ENCODE peak calls at places on chromosomes 1 and 21, in seven cellular contexts. P is heart right ventricle, L is HFF-Myc, N is endothelial cell, H is PC-3, B is fibroblast of mammary gland, I is bronchial epithelial cell. Y is an unnamed sample.

GRCh38 chr1:177928194-177928593 is 41.7 kb downstream of the SEC16B start:
- DNase-seq in B (peak), N (no peak), P (no peak), H (peak), I (peak), L (no peak), Y (no peak)

GRCh38 chr21:33069994-33070811 is at the start of gene OLIG1:
- DNase-seq in B (peak), L (no peak), I (no peak), N (peak), H (peak), P (no peak), Y (peak)

GRCh38 chr1:47919113-47919833 is 77.9 kb downstream of the TRABD2B start:
- DNase-seq in P (no peak), N (no peak), B (no peak), I (no peak), H (no peak), L (no peak), Y (no peak)

GRCh38 chr1:208183977-208184901 is 59.9 kb downstream of the PLXNA2 start:
- DNase-seq in L (no peak), I (peak), P (no peak), N (no peak), B (peak), H (peak), Y (no peak)

GRCh38 chr1:62407398-62408009 is 29.3 kb upstream of the USP1 start:
- DNase-seq in N (peak), H (peak), L (peak), P (peak), B (peak), I (peak), Y (peak)

GRCh38 chr1:208525417-208525816 is 281.2 kb upstream of the PLXNA2 start:
- DNase-seq in B (no peak), H (peak), I (peak), P (no peak), N (no peak), L (no peak), Y (no peak)

GRCh38 chr1:6131561-6131960 is 48.6 kb downstream of the CHD5 start:
- DNase-seq in H (no peak), L (no peak), I (no peak), P (no peak), N (no peak), B (no peak), Y (no peak)

GRCh38 chr1:158329807-158330206 is 1.5 kb downstream of the CD1B start:
- DNase-seq in H (peak), B (no peak), N (no peak), I (peak), L (no peak), P (no peak), Y (peak)

GRCh38 chr1:115077286-115077983 is 11.9 kb downstream of the TSPAN2 start:
- DNase-seq in I (no peak), H (no peak), L (no peak), N (no peak), B (peak), P (no peak), Y (no peak)

GRCh38 chr1:196423612-196424011 is 184.6 kb downstream of the KCNT2 start:
- DNase-seq in H (no peak), B (no peak), N (no peak), L (no peak), I (no peak), P (no peak), Y (no peak)

GRCh38 chr21:21179619-21180336 is 181.6 kb downstream of the NCAM2 start:
- DNase-seq in H (no peak), L (no peak), I (no peak), B (no peak), P (peak), N (no peak), Y (no peak)

GRCh38 chr1:41371630-41372599 is 10.7 kb downstream of the FOXO6 start:
- DNase-seq in H (no peak), N (no peak), B (no peak), I (no peak), L (peak), P (peak), Y (no peak)

GRCh38 chr1:155006601-155007101 is 4.0 kb downstream of the ZBTB7B start:
- DNase-seq in I (no peak), H (no peak), N (no peak), P (no peak), L (no peak), B (no peak), Y (no peak)

GRCh38 chr1:77797991-77798390 is 18.5 kb downstream of the MIGA1 start:
- DNase-seq in P (no peak), L (no peak), B (no peak), I (no peak), H (no peak), N (no peak), Y (no peak)

GRCh38 chr1:165768513-165769394 is at the start of gene TMCO1:
- DNase-seq in H (peak), N (peak), L (peak), B (peak), P (peak), I (peak), Y (peak)
- TF ChIP-seq CTCF in H (no peak), N (no peak), L (peak), B (peak), P (peak), I (peak), Y (no peak)

GRCh38 chr1:111269820-111270406 is 20.7 kb upstream of the CHIA start:
- DNase-seq in B (no peak), H (no peak), P (no peak), N (no peak), I (peak), L (no peak), Y (no peak)
- TF ChIP-seq CTCF in B (no peak), H (no peak), P (no peak), N (no peak), I (no peak), L (no peak), Y (no peak)

GRCh38 chr1:27656157-27656893 is 15.7 kb downstream of the IFI6 start:
- DNase-seq in H (peak), P (peak), N (no peak), B (peak), I (peak), L (no peak), Y (no peak)

GRCh38 chr1:27652505-27652904 is 17.5 kb upstream of the FGR start:
- DNase-seq in P (no peak), B (peak), N (no peak), L (no peak), H (no peak), I (no peak), Y (no peak)

GRCh38 chr1:27658951-27659496 is 13.0 kb downstream of the IFI6 start:
- DNase-seq in H (peak), P (no peak), B (peak), L (no peak), N (no peak), I (peak), Y (peak)

GRCh38 chr1:27659497-27660299 is 12.3 kb downstream of the IFI6 start:
- DNase-seq in N (peak), P (peak), I (peak), L (no peak), B (peak), H (peak), Y (peak)

GRCh38 chr1:27655151-27655929 is 16.7 kb downstream of the IFI6 start:
- DNase-seq in I (no peak), P (no peak), B (no peak), N (no peak), L (no peak), H (no peak), Y (no peak)
- TF ChIP-seq CTCF in I (no peak), P (no peak), B (no peak), N (no peak), L (no peak), H (no peak), Y (no peak)

GRCh38 chr1:21220815-21221214 is 44.1 kb upstream of the EIF4G3 start:
- DNase-seq in B (no peak), N (no peak), I (no peak), L (no peak), P (no peak), H (no peak), Y (no peak)

GRCh38 chr1:21219674-21220073 is 43.0 kb upstream of the EIF4G3 start:
- DNase-seq in L (no peak), I (no peak), H (no peak), N (no peak), B (no peak), P (no peak), Y (no peak)

GRCh38 chr1:21212126-21212525 is 35.4 kb upstream of the EIF4G3 start:
- DNase-seq in N (no peak), B (no peak), I (no peak), H (peak), P (no peak), L (no peak), Y (no peak)

GRCh38 chr1:21216835-21217811 is 40.4 kb upstream of the EIF4G3 start:
- DNase-seq in N (peak), L (no peak), I (peak), P (no peak), B (peak), H (peak), Y (peak)

GRCh38 chr1:21217812-21218596 is 41.3 kb upstream of the EIF4G3 start:
- DNase-seq in P (no peak), H (peak), B (peak), L (no peak), N (peak), I (no peak), Y (peak)
- TF ChIP-seq CTCF in P (peak), H (peak), B (peak), L (peak), N (peak), I (peak), Y (peak)

GRCh38 chr21:17554619-17555472 is 42.0 kb downstream of the CXADR start:
- DNase-seq in P (no peak), N (peak), B (peak), I (no peak), L (no peak), H (peak), Y (peak)
- TF ChIP-seq CTCF in P (peak), N (peak), B (peak), I (peak), L (peak), H (peak), Y (no peak)

GRCh38 chr1:204974326-204974725 is 68.7 kb upstream of the CNTN2 start:
- DNase-seq in P (no peak), B (no peak), L (no peak), H (no peak), N (no peak), I (no peak), Y (no peak)
- TF ChIP-seq CTCF in P (no peak), B (no peak), L (no peak), H (no peak), N (no peak), I (no peak), Y (no peak)